ENCODE peak calls at places on chromosomes 4 and X, in four cellular contexts. Q, I, F and W are unnamed samples.

GRCh38 chrX:136200466-136200865 is 50.7 kb downstream of the MAP7D3 start:
- DNase-seq in Q (no peak), I (peak), F (no peak), W (no peak)

GRCh38 chr4:118921736-118922135 is 33.1 kb downstream of the SYNPO2 start:
- DNase-seq in Q (no peak), I (no peak), F (no peak), W (no peak)

GRCh38 chr4:24771241-24771640 is 24.1 kb upstream of the SOD3 start:
- DNase-seq in Q (no peak), I (peak), F (no peak), W (no peak)

GRCh38 chr4:38044060-38044459 is 83.9 kb downstream of the PTTG2 start:
- DNase-seq in Q (no peak), I (no peak), F (no peak), W (no peak)

GRCh38 chr4:13933163-13933562 is 305.6 kb upstream of the BOD1L1 start:
- DNase-seq in Q (no peak), I (peak), F (no peak), W (no peak)

GRCh38 chrX:55908685-55909212 is 191.2 kb downstream of the RRAGB start:
- DNase-seq in Q (no peak), I (peak), F (peak), W (no peak)

GRCh38 chr4:145739840-145740239 is 59.9 kb downstream of the C4orf51 start:
- DNase-seq in Q (no peak), I (no peak), F (no peak), W (no peak)

GRCh38 chr4:19063662-19064061 is 1042.1 kb upstream of the LCORL start:
- DNase-seq in Q (no peak), I (no peak), F (no peak), W (no peak)

GRCh38 chr4:96407651-96408342 is 567.9 kb downstream of the PDHA2 start:
- DNase-seq in Q (no peak), I (no peak), F (no peak), W (no peak)

GRCh38 chr4:11182586-11183357 is 245.9 kb downstream of the HS3ST1 start:
- DNase-seq in Q (no peak), I (peak), F (no peak), W (no peak)

GRCh38 chr4:172009461-172009860 is 196.3 kb downstream of the GALNTL6 start:
- DNase-seq in Q (no peak), I (no peak), F (no peak), W (no peak)

GRCh38 chr4:182306792-182307507 is 63.7 kb downstream of the TENM3 start:
- DNase-seq in Q (no peak), I (peak), F (no peak), W (no peak)

GRCh38 chr4:19689511-19689910 is 562.2 kb upstream of the SLIT2 start:
- DNase-seq in Q (peak), I (peak), F (no peak), W (no peak)

GRCh38 chr4:112517067-112517588 is 1.1 kb upstream of the NEUROG2 start:
- DNase-seq in Q (no peak), I (no peak), F (peak), W (no peak)

GRCh38 chrX:1719270-1719669 is 104.4 kb downstream of the ASMT start:
- DNase-seq in Q (no peak), I (no peak), F (no peak), W (no peak)

GRCh38 chr4:184949020-184949419 is 69.3 kb upstream of the HELT start:
- DNase-seq in Q (no peak), I (no peak), F (no peak), W (no peak)

GRCh38 chr4:170464614-170465197 is 374.9 kb upstream of the AADAT start:
- DNase-seq in Q (no peak), I (no peak), F (no peak), W (no peak)